ENCODE peak calls at places on chromosomes 12 and 14, in seven cellular contexts. One of them, this sample, is unnamed.

GRCh38 chr12:74539765-74540526 is 2.3 kb downstream of the ATXN7L3B start:
- DNase-seq in neuronal stem cell: no peak
- DNase-seq in mesendoderm: peak; percentile 57
- DNase-seq in H9: no peak
- DNase-seq in mesenchymal stem cell: peak; percentile 22
- DNase-seq in H1: no peak
- DNase-seq in trophoblast cell: no peak
- DNase-seq in this sample: no peak

GRCh38 chr14:68975667-68976066 is 3.4 kb downstream of the ACTN1 start:
- DNase-seq in neuronal stem cell: no peak
- DNase-seq in mesendoderm: no peak
- DNase-seq in H9: no peak
- DNase-seq in mesenchymal stem cell: peak; percentile 76
- DNase-seq in H1: no peak
- DNase-seq in trophoblast cell: peak; percentile 64
- DNase-seq in this sample: peak; percentile 85

GRCh38 chr12:100574262-100575074 is 984 bp downstream of the GAS2L3 start:
- DNase-seq in neuronal stem cell: peak; percentile 9
- DNase-seq in mesendoderm: peak; percentile 35
- DNase-seq in H9: peak; percentile 41
- DNase-seq in mesenchymal stem cell: peak; percentile 37
- DNase-seq in H1: no peak
- DNase-seq in trophoblast cell: peak; percentile 20
- DNase-seq in this sample: no peak

GRCh38 chr12:53748072-53748840 is 3.5 kb downstream of the CISTR start:
- DNase-seq in neuronal stem cell: no peak
- DNase-seq in mesendoderm: no peak
- DNase-seq in H9: no peak
- DNase-seq in mesenchymal stem cell: no peak
- DNase-seq in H1: no peak
- DNase-seq in trophoblast cell: no peak
- DNase-seq in this sample: no peak

GRCh38 chr14:88437659-88438058 is 52.2 kb downstream of the SPATA7 start:
- DNase-seq in neuronal stem cell: no peak
- DNase-seq in mesendoderm: no peak
- DNase-seq in H9: no peak
- DNase-seq in mesenchymal stem cell: no peak
- DNase-seq in H1: no peak
- DNase-seq in trophoblast cell: no peak
- DNase-seq in this sample: no peak

GRCh38 chr12:127550271-127550670 is 716.7 kb upstream of the TMEM132C start:
- DNase-seq in neuronal stem cell: no peak
- DNase-seq in mesendoderm: no peak
- DNase-seq in H9: no peak
- DNase-seq in mesenchymal stem cell: peak; percentile 47
- DNase-seq in H1: no peak
- DNase-seq in trophoblast cell: no peak
- DNase-seq in this sample: peak; percentile 55

GRCh38 chr12:53941750-53942149 is 3.1 kb downstream of the HOXC13 start:
- DNase-seq in neuronal stem cell: no peak
- DNase-seq in mesendoderm: no peak
- DNase-seq in H9: no peak
- DNase-seq in mesenchymal stem cell: no peak
- DNase-seq in H1: no peak
- DNase-seq in trophoblast cell: no peak
- DNase-seq in this sample: no peak

GRCh38 chr12:119544780-119545625 is 48.6 kb upstream of the TMEM233 start:
- DNase-seq in neuronal stem cell: peak; percentile 72
- DNase-seq in mesendoderm: peak; percentile 72
- DNase-seq in H9: peak; percentile 71
- DNase-seq in mesenchymal stem cell: peak; percentile 56
- DNase-seq in H1: peak; percentile 13
- DNase-seq in trophoblast cell: peak; percentile 80
- DNase-seq in this sample: peak; percentile 70

GRCh38 chr14:105409379-105409778 is 10.2 kb upstream of the MTA1 start:
- DNase-seq in neuronal stem cell: no peak
- DNase-seq in mesendoderm: no peak
- DNase-seq in H9: no peak
- DNase-seq in mesenchymal stem cell: no peak
- DNase-seq in H1: no peak
- DNase-seq in trophoblast cell: no peak
- DNase-seq in this sample: no peak

GRCh38 chr12:128823916-128824839 is at the start of gene SLC15A4:
- DNase-seq in neuronal stem cell: peak; percentile 91
- DNase-seq in mesendoderm: peak; percentile 97
- DNase-seq in H9: peak; percentile 98
- DNase-seq in mesenchymal stem cell: peak; percentile 91
- DNase-seq in H1: peak; percentile 85
- DNase-seq in trophoblast cell: peak; percentile 93
- DNase-seq in this sample: peak; percentile 84
- H2AK5ac ChIP-seq in neuronal stem cell: peak within 1 kb of the TSS; percentile 89
- H2AK5ac ChIP-seq in mesendoderm: no peak within 1 kb of the TSS
- H2AK5ac ChIP-seq in H9: no peak within 1 kb of the TSS
- H2AK5ac ChIP-seq in mesenchymal stem cell: peak within 1 kb of the TSS; percentile 40
- H2AK5ac ChIP-seq in H1: peak within 1 kb of the TSS; percentile 89
- H2AK5ac ChIP-seq in trophoblast cell: peak within 1 kb of the TSS; percentile 79
- H2AK5ac ChIP-seq in this sample: peak within 1 kb of the TSS; percentile 90

GRCh38 chr12:28343687-28344086 is 153.4 kb downstream of the CCDC91 start:
- DNase-seq in neuronal stem cell: no peak
- DNase-seq in mesendoderm: no peak
- DNase-seq in H9: no peak
- DNase-seq in mesenchymal stem cell: no peak
- DNase-seq in H1: no peak
- DNase-seq in trophoblast cell: no peak
- DNase-seq in this sample: no peak
- H2AK5ac ChIP-seq in neuronal stem cell: no peak overlapping the region
- H2AK5ac ChIP-seq in mesendoderm: no peak overlapping the region
- H2AK5ac ChIP-seq in H9: no peak overlapping the region
- H2AK5ac ChIP-seq in mesenchymal stem cell: no peak overlapping the region
- H2AK5ac ChIP-seq in H1: no peak overlapping the region
- H2AK5ac ChIP-seq in trophoblast cell: no peak overlapping the region
- H2AK5ac ChIP-seq in this sample: no peak overlapping the region

DNA sequence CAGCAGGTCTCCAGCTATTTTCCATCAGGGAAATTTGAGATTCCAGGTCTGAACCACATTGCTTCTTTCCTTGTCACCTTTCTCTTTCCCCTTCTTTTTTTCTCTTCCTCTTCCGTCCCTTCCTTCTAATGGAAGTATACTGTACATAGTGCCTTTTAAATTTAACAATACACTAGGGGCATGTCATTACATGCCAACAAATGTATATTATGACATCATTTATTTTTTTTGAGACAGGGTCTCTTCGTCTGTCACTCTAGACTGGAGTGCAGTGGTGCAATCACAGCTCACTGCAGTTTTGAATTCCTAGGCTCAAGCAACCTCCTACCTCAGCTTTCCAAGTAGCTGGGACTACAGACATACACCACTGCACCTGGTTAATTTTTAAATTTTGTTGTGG is 148.9 kb downstream of the SUDS3 start:
- DNase-seq in neuronal stem cell: no peak
- DNase-seq in mesendoderm: no peak
- DNase-seq in H9: no peak
- DNase-seq in mesenchymal stem cell: no peak
- DNase-seq in H1: no peak
- DNase-seq in trophoblast cell: no peak
- DNase-seq in this sample: no peak
- H2AK5ac ChIP-seq in neuronal stem cell: no peak overlapping the region
- H2AK5ac ChIP-seq in mesendoderm: no peak overlapping the region
- H2AK5ac ChIP-seq in H9: no peak overlapping the region
- H2AK5ac ChIP-seq in mesenchymal stem cell: no peak overlapping the region
- H2AK5ac ChIP-seq in H1: no peak overlapping the region
- H2AK5ac ChIP-seq in trophoblast cell: no peak overlapping the region
- H2AK5ac ChIP-seq in this sample: no peak overlapping the region

GRCh38 chr14:84806627-84807026 is 723.3 kb upstream of the FLRT2 start:
- DNase-seq in neuronal stem cell: no peak
- DNase-seq in mesendoderm: peak; percentile 84
- DNase-seq in H9: no peak
- DNase-seq in mesenchymal stem cell: no peak
- DNase-seq in H1: no peak
- DNase-seq in trophoblast cell: no peak
- DNase-seq in this sample: no peak
- H2AK5ac ChIP-seq in neuronal stem cell: no peak overlapping the region
- H2AK5ac ChIP-seq in mesendoderm: no peak overlapping the region
- H2AK5ac ChIP-seq in H9: no peak overlapping the region
- H2AK5ac ChIP-seq in mesenchymal stem cell: no peak overlapping the region
- H2AK5ac ChIP-seq in H1: no peak overlapping the region
- H2AK5ac ChIP-seq in trophoblast cell: no peak overlapping the region
- H2AK5ac ChIP-seq in this sample: no peak overlapping the region

DNA sequence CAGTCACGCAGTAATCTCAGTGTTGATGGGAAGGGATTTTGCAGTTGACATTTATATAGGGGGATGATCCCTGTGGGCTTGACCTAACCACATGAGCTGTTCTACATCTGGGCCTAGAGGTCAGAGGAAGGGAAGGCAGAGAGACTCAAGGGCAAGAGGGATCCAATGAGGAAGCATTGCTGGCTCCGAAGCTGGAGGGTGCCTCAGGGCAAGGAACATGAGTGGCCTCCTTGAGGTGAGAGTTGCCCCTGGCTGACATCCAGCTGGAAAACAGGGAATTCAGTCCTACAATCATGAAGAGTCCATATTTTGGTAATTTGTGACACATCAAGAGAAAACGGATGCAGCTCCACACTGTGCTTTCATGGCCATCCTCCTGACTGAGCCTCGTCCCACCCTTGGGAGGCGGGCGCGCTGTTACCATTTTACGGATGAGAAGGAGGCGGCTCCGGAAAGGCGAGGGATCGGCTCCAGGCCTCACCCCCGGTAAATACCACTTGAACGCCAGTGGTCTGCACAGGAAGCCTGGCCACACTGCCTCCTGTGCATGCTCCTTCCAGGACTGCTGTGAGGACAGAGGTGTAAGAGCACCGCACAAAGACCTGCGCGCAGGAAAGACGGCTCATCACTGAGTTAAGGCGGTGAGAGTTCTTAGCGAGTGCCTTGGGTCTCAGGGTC is 18.5 kb upstream of the FKBP4 start:
- DNase-seq in neuronal stem cell: no peak
- DNase-seq in mesendoderm: no peak
- DNase-seq in H9: peak; percentile 22
- DNase-seq in mesenchymal stem cell: no peak
- DNase-seq in H1: no peak
- DNase-seq in trophoblast cell: no peak
- DNase-seq in this sample: no peak
- H2AK5ac ChIP-seq in neuronal stem cell: no peak overlapping the region
- H2AK5ac ChIP-seq in mesendoderm: no peak overlapping the region
- H2AK5ac ChIP-seq in H9: no peak overlapping the region
- H2AK5ac ChIP-seq in mesenchymal stem cell: no peak overlapping the region
- H2AK5ac ChIP-seq in H1: no peak overlapping the region
- H2AK5ac ChIP-seq in trophoblast cell: no peak overlapping the region
- H2AK5ac ChIP-seq in this sample: no peak overlapping the region

GRCh38 chr14:20798318-20798717 is 4.3 kb downstream of the RNASE1 start:
- DNase-seq in neuronal stem cell: no peak
- DNase-seq in mesendoderm: no peak
- DNase-seq in H9: no peak
- DNase-seq in mesenchymal stem cell: no peak
- DNase-seq in H1: no peak
- DNase-seq in trophoblast cell: no peak
- DNase-seq in this sample: no peak
- H2AK5ac ChIP-seq in neuronal stem cell: no peak overlapping the region
- H2AK5ac ChIP-seq in mesendoderm: no peak overlapping the region
- H2AK5ac ChIP-seq in H9: no peak overlapping the region
- H2AK5ac ChIP-seq in mesenchymal stem cell: no peak overlapping the region
- H2AK5ac ChIP-seq in H1: no peak overlapping the region
- H2AK5ac ChIP-seq in trophoblast cell: peak overlapping the region; percentile 98
- H2AK5ac ChIP-seq in this sample: no peak overlapping the region